ENCODE peak calls at places on chromosomes 4 and X, in five cellular contexts. I is HTR-8/SVneo, L is ELF-1, J is T-helper 1 cell, K is OCI-LY7. G is an unnamed sample.

GRCh38 chr4:119942806-119943205 is 123.8 kb downstream of the MAD2L1 start:
- DNase-seq in I (no peak), L (no peak), J (no peak), K (no peak), G (no peak)

GRCh38 chr4:140071806-140072205 is 82.2 kb downstream of the MAML3 start:
- DNase-seq in I (no peak), L (no peak), J (peak; percentile 43), K (no peak), G (peak; percentile 37)

GRCh38 chr4:153728151-153728550 is 31.7 kb downstream of the RNF175 start:
- DNase-seq in I (no peak), L (no peak), J (no peak), K (peak; percentile 17), G (no peak)

GRCh38 chr4:92634891-92635290 is 331.1 kb downstream of the GRID2 start:
- DNase-seq in I (no peak), L (no peak), J (no peak), K (no peak), G (no peak)

GRCh38 chr4:4541040-4541631 is 712 bp downstream of the STX18 start:
- DNase-seq in I (peak; percentile 29), L (no peak), J (peak; percentile 1), K (peak; percentile 45), G (no peak)

GRCh38 chr4:16627999-16628398 is 270.4 kb downstream of the LDB2 start:
- DNase-seq in I (peak; percentile 39), L (no peak), J (no peak), K (no peak), G (no peak)

GRCh38 chrX:25721564-25721963 is 416.6 kb upstream of the MAGEB18 start:
- DNase-seq in I (no peak), L (peak; percentile 2), J (no peak), K (peak; percentile 0), G (no peak)

GRCh38 chrX:47240619-47241018 is 7.8 kb downstream of the USP11 start:
- DNase-seq in I (no peak), L (no peak), J (no peak), K (no peak), G (no peak)

GRCh38 chr4:126479709-126480108 is 1153.0 kb upstream of the INTU start:
- DNase-seq in I (no peak), L (peak; percentile 6), J (no peak), K (no peak), G (no peak)

GRCh38 chr4:184750926-184751584 is 17.2 kb upstream of the CENPU start:
- DNase-seq in I (no peak), L (peak; percentile 27), J (no peak), K (no peak), G (no peak)

GRCh38 chrX:114997779-114998178 is 19.6 kb downstream of the IL13RA2 start:
- DNase-seq in I (no peak), L (no peak), J (no peak), K (no peak), G (no peak)

G was measured in T-helper 22 cell.